ENCODE peak calls at places on chromosome 10, in six cellular contexts. L is nephron progenitor cell; U is GM10248; M is skeletal muscle cell; C is NCI-H1105 treated with DMSO at 0.1 percent for 48 hours; W is stimulated activated CD4-positive, alpha-beta T cell treated with anti-CD3 and anti-CD28 coated beads, TNF-alpha, amount 100 ng/mL, for 24 hours. N is an unnamed sample.

GRCh38 chr10:44364566-44364965 is 20.3 kb downstream of the CXCL12 start:
- DNase-seq in M (no peak), W (no peak), C (no peak), U (no peak), L (no peak), N (no peak)

GRCh38 chr10:122102146-122102866 is 113.3 kb downstream of the TACC2 start:
- DNase-seq in W (no peak), L (no peak), U (no peak), M (no peak), C (no peak), N (no peak)

GRCh38 chr10:89302628-89303027 is 782 bp downstream of the IFIT2 start:
- DNase-seq in U (no peak), C (no peak), M (no peak), W (no peak), L (no peak), N (no peak)

GRCh38 chr10:130708465-130708864 is 572.3 kb downstream of the GLRX3 start:
- DNase-seq in U (no peak), W (no peak), L (no peak), M (no peak), C (no peak), N (no peak)

GRCh38 chr10:73867871-73868631 is 6.3 kb downstream of the CAMK2G start:
- DNase-seq in L (no peak), C (no peak), W (no peak), U (no peak), M (no peak), N (no peak)

GRCh38 chr10:117165557-117166419 is 27.7 kb upstream of the VAX1 start:
- DNase-seq in M (no peak), L (peak), U (peak), C (peak), W (no peak), N (no peak)

GRCh38 chr10:19999440-19999839 is 183.2 kb downstream of the PLXDC2 start:
- DNase-seq in L (no peak), C (no peak), W (no peak), M (no peak), U (no peak), N (no peak)

GRCh38 chr10:35027567-35027966 is 62.6 kb downstream of the CUL2 start:
- DNase-seq in M (no peak), C (peak), U (no peak), L (no peak), W (no peak), N (no peak)

GRCh38 chr10:122553341-122553740 is 7.2 kb upstream of the DMBT1 start:
- DNase-seq in M (no peak), W (no peak), L (no peak), U (no peak), C (no peak), N (no peak)

GRCh38 chr10:78963074-78964034 is 105.4 kb upstream of the ZMIZ1 start:
- DNase-seq in W (no peak), L (no peak), C (no peak), U (no peak), M (no peak), N (no peak)